ENCODE peak calls at places on chromosome X, in four cellular contexts. K is GM23338, G is K562, D is GM12878. L is an unnamed sample.

GRCh38 chrX:151363316-151363715 is 33.7 kb upstream of the VMA21 start:
- DNase-seq in K (no peak), G (no peak), D (no peak), L (no peak)

GRCh38 chrX:20693071-20693470 is 426.4 kb upstream of the RPS6KA3 start:
- DNase-seq in K (no peak), G (no peak), D (no peak), L (no peak)

GRCh38 chrX:23782455-23782854 is 518 bp upstream of the SAT1 start:
- DNase-seq in K (no peak), G (no peak), D (no peak), L (no peak)

GRCh38 chrX:69538321-69538876 is 34.3 kb downstream of the NALF2 start:
- DNase-seq in K (peak), G (peak), D (no peak), L (no peak)

GRCh38 chrX:147550217-147550616 is 361.5 kb upstream of the FMR1 start:
- DNase-seq in K (peak), G (peak), D (no peak), L (no peak)

GRCh38 chrX:20382518-20383291 is 116.0 kb upstream of the RPS6KA3 start:
- DNase-seq in K (no peak), G (no peak), D (peak), L (no peak)

GRCh38 chrX:47585273-47585672 is 3.0 kb downstream of the TIMP1 start:
- DNase-seq in K (peak), G (no peak), D (no peak), L (no peak)

GRCh38 chrX:133610056-133610455 is 194.8 kb upstream of the GPC4 start:
- DNase-seq in K (no peak), G (no peak), D (no peak), L (no peak)

GRCh38 chrX:101478366-101478765 is 6.9 kb upstream of the ARMCX4 start:
- DNase-seq in K (no peak), G (no peak), D (no peak), L (no peak)

GRCh38 chrX:30248854-30249253 is 1.9 kb downstream of the MAGEB1 start:
- DNase-seq in K (no peak), G (no peak), D (peak), L (no peak)

GRCh38 chrX:1390621-1391369 is 1.1 kb downstream of the SLC25A6 start:
- DNase-seq in K (no peak), G (no peak), D (no peak), L (no peak)

GRCh38 chrX:1389993-1390285 is 2.0 kb downstream of the SLC25A6 start:
- DNase-seq in K (no peak), G (no peak), D (no peak), L (no peak)

GRCh38 chrX:1388651-1389050 is 3.3 kb downstream of the SLC25A6 start:
- DNase-seq in K (no peak), G (no peak), D (no peak), L (no peak)

GRCh38 chrX:1391370-1391706 is 575 bp downstream of the SLC25A6 start:
- DNase-seq in K (peak), G (peak), D (peak), L (no peak)

GRCh38 chrX:1389181-1389992 is 2.5 kb downstream of the SLC25A6 start:
- DNase-seq in K (no peak), G (no peak), D (no peak), L (no peak)
- TF ChIP-seq POLR2AphosphoS5 in K (no peak), G (no peak), D (no peak), L (no peak)

GRCh38 chrX:40083120-40083978 is 14.4 kb downstream of the BCOR start:
- DNase-seq in K (peak), G (peak), D (no peak), L (no peak)

GRCh38 chrX:40080896-40081678 is 16.7 kb downstream of the BCOR start:
- DNase-seq in K (no peak), G (no peak), D (no peak), L (no peak)

GRCh38 chrX:40083979-40084359 is 13.8 kb downstream of the BCOR start:
- DNase-seq in K (no peak), G (no peak), D (no peak), L (no peak)

GRCh38 chrX:40081679-40082068 is 16.1 kb downstream of the BCOR start:
- DNase-seq in K (no peak), G (no peak), D (no peak), L (no peak)

DNA sequence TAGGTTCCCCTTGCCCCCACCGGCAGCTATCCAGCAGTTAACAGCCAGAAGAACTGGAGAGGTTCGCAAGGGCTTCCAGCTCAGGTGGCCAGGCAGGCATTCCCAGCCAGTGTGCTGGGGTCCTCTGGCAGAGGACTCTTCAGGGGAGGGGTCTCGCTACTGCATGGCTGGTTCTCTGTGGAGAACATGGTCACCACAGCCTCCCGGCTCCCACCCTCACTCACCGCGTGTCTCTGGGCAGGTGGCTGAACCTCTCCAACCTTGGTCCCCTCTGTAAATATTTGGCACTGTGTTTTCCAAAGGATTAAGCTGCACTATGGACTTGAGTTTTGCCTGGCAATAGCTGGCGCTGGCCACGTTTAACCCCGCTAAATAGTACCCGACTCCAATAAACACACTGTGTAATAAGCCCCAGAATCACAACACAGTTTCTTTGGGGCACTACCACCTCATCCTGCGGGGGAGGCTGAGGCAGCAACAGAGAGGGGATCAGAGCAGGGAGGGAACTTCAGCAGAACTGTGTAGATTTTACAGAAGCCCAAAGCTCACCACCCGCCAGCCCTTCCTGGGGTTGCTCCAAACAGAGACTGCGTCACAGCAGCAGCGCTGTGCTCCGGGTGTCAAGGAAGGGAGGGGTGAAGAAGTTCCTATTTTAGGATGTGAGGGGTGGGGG is 15.2 kb downstream of the BCOR start:
- DNase-seq in K (no peak), G (no peak), D (no peak), L (no peak)
- H3K4me3 ChIP-seq in K (peak), G (no peak), D (no peak), L (no peak)

GRCh38 chrX:2708016-2708415 is 16.9 kb downstream of the CD99 start:
- DNase-seq in K (no peak), G (no peak), D (no peak), L (no peak)

GRCh38 chrX:2707334-2707760 is 16.3 kb downstream of the CD99 start:
- DNase-seq in K (peak), G (no peak), D (peak), L (peak)

GRCh38 chrX:2710496-2710895 is 19.4 kb downstream of the CD99 start:
- DNase-seq in K (peak), G (no peak), D (no peak), L (peak)

GRCh38 chrX:2710041-2710471 is 19.0 kb downstream of the CD99 start:
- DNase-seq in K (no peak), G (no peak), D (no peak), L (peak)

DNA sequence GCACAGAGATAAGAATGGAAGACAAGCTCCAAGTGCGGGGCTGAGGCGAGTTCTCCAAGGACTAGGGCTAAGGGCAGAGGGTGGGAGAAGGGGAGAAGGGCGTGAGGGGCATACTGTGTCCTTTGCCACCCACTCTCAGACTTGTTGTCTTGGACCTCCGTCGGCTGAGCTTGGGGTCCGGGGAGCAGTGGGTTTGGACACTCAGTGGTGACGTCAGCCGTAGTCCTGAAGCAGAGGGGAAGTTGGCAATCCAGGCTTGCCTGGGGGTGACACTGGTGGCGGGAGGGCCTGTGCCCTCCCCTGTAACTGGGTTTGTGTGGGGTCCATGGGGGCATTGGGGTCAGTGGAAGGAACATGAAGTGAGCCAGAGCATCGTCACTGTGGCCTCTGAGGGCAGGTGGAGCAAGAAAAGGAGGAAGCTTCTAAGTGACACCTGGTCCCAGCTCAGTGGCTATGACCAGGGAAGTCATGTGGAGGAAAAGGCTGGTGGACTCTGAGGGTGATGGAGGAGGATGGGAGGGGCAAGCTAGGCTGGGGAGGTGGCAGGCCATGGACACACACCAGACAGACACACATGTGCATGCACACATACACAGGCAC is 17.6 kb downstream of the CD99 start:
- DNase-seq in K (no peak), G (no peak), D (no peak), L (no peak)
- TF ChIP-seq POLR2AphosphoS5 in K (no peak), G (no peak), D (no peak), L (no peak)

DNA sequence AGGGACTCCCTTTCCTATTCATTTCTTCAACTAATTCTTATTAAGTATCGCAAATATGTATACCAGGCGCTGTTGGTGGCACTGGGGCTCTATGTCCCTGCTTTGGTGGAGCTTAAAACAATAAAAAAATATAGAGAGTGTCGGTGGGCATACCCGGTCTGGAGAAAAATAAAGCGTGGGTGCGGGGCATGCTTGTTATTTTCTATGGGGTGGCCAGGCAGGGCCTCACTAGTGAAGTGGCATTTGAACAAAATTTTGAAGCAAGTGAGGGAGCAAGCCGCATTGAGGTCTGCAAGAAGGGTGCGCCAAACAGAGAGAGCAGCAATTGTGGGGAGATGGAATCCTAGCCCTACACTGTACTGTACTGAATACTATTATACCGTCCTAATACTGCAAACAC is 565 bp upstream of the IDS start:
- DNase-seq in K (no peak), G (no peak), D (no peak), L (no peak)
- H3K4me3 ChIP-seq in K (peak), G (no peak), D (no peak), L (peak)

DNA sequence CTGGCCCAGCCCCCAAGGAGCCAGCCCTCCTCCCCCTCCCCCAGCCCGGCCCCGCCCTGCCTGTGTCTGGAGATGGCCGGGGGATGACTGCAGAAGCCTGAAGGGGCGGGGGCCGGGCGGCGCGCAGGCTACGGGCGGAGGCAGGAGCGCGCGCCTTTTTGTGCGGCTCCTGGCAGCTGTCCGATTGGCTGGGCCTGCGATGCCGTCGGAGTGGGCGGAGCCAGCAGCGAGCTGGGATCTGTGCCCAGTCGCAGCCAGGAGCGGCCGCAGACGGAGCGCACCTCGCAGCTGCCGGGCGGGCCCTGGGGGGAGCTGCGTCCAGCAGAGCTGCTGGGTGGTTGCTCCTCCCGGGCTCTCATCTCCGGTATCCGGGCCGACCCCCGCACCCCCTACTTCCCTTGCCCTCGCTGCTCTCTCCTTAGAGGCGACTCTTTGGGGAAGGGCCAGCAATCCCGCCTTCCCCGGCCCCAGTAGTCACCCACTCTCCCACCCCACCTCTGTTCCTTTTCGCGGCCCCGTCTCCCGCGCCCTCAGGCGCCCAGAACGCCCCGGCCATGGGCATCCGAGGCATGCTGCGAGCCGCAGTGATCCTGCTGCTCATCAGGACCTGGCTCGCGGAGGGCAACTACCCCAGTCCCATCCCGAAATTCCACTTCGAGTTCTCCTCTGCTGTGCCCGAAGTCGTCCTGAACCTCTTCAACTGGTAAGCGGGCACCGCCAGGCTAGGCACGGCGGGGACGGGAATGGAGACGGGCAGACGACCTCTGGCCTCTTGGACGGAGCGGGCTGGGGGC is at the start of gene GABRQ:
- DNase-seq in K (peak), G (peak), D (no peak), L (no peak)
- TF ChIP-seq POLR2AphosphoS5 in K (peak), G (no peak), D (no peak), L (no peak)

DNA sequence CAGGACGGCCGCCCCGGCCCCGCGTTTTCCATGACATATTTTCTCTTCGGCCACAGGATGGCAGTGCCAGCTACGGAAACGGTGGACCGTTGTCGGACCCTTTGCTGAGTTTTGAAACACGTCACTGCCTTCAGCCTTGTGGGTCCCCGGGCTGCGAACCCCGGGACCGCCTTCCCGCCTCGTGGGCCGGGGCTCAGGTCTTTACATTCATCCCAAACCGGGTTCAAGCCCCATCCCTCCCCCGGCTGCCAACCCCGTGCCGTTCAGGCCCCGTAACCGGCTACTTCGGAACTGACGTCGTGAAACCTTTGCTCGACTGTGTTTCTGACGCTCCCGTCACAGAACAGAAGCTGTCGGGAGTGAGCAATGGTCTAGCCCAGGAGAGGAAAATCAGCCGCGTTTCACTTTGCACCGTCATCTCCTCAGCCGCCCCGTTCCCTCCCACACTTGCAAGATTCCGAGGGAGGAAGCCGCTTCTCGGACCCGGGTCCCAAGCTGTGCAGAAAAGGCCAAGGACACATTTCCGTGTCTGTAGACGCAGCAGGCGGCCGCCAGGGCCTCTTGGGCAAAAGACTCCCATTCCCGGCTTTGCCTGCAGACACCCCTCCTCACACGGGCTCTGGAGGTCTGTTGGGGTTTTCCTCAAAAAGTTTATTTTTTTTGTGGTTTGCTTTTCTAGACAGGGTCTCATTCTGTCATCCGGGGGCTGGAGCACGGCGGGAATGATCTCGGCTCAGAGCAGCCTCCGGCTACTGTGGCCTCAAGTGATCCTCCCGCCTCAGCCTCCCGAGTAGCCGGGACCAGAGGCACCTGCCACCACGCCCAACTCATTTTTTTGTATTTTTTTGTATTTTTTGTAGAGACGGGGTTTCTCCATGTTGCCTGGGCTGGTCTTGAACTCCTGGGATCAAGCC is 41.4 kb upstream of the PPP2R3B start:
- DNase-seq in K (peak), G (peak), D (no peak), L (no peak)
- H3K4me3 ChIP-seq in K (peak), G (no peak), D (no peak), L (no peak)

GRCh38 chrX:154526901-154527675 is 11.1 kb upstream of the FAM3A start:
- DNase-seq in K (peak), G (peak), D (peak), L (no peak)
- TF ChIP-seq POLR2AphosphoS5 in K (no peak), G (no peak), D (peak), L (peak)

DNA sequence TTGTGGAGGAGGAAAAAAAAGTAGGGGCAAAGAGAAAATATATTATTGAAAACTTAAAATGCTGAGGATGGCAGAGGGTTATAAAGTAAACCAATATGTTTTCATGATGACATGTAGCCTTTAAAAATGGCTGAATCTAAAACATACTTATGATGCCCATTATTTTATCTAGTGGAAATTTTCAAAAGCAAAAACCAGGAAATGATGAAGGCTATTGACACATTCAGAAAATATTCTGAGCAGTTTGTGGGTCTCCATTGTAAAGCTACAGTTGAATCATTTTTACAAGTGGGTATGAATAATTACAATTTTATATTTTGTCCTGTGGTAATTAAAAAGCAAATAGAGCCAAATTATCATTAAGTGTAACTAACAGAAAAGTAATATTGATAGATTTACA is 10.7 kb downstream of the PLS3 start:
- DNase-seq in K (no peak), G (no peak), D (no peak), L (no peak)
- H3K4me3 ChIP-seq in K (no peak), G (no peak), D (no peak), L (no peak)

DNA sequence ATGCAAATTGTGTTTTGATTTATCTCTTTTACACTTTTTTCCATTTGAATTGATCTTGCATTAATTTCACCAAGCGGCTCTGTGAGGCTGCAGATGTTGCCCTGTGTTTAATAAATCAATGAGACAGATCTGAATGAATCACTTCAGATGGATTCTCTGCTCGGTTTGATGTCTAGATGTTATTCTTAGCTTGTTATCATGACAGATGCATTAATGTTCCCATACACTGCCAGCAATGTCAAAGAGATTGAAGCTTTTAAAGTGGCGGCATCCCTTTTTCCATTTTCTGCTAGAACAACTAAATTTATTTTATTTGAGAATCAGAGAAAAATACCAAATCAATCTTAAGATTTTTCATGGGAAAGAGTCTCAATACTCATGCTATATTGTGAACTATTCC is 6.3 kb downstream of the DACH2 start:
- DNase-seq in K (no peak), G (no peak), D (no peak), L (no peak)
- TF ChIP-seq POLR2AphosphoS5 in K (no peak), G (no peak), D (no peak), L (no peak)

L was measured in Panc1.